ENCODE peak calls at places on chromosome 5, in four cellular contexts. E is cardiac muscle cell, F is MM.1S, M is lower lobe of right lung. T is an unnamed sample.

GRCh38 chr5:56323505-56323904 is 90.4 kb upstream of the ANKRD55 start:
- DNase-seq in F (peak; percentile 19), E (peak; percentile 23), M (no peak), T (peak; percentile 88)

GRCh38 chr5:1445313-1445894 is at the start of gene SLC6A3:
- DNase-seq in E (peak; percentile 81), M (no peak), F (no peak), T (no peak)

GRCh38 chr5:124461857-124462423 is 284.5 kb downstream of the ZNF608 start:
- DNase-seq in E (no peak), M (no peak), F (no peak), T (no peak)

GRCh38 chr5:31553863-31554262 is 21.8 kb downstream of the C5orf22 start:
- DNase-seq in F (no peak), M (no peak), E (no peak), T (no peak)

GRCh38 chr5:117803533-117803932 is 1184.8 kb downstream of the DTWD2 start:
- DNase-seq in M (no peak), F (no peak), E (no peak), T (no peak)

GRCh38 chr5:72036951-72037350 is 70.3 kb upstream of the MAP1B start:
- DNase-seq in F (no peak), E (peak; percentile 15), M (no peak), T (peak; percentile 75)

GRCh38 chr5:179716286-179716685 is 16.3 kb upstream of the MAML1 start:
- DNase-seq in E (no peak), M (no peak), F (no peak), T (no peak)

GRCh38 chr5:38837416-38837815 is 8.4 kb upstream of the OSMR start:
- DNase-seq in F (no peak), M (no peak), E (no peak), T (no peak)

GRCh38 chr5:9775339-9775738 is 145.2 kb upstream of the TAS2R1 start:
- DNase-seq in E (no peak), F (no peak), M (no peak), T (no peak)

GRCh38 chr5:132653716-132654115 is 4.3 kb upstream of the IL13 start:
- DNase-seq in E (no peak), F (no peak), M (no peak), T (no peak)

GRCh38 chr5:54900906-54901725 is 84.3 kb downstream of the ESM1 start:
- DNase-seq in M (no peak), F (no peak), E (no peak), T (no peak)

DNA sequence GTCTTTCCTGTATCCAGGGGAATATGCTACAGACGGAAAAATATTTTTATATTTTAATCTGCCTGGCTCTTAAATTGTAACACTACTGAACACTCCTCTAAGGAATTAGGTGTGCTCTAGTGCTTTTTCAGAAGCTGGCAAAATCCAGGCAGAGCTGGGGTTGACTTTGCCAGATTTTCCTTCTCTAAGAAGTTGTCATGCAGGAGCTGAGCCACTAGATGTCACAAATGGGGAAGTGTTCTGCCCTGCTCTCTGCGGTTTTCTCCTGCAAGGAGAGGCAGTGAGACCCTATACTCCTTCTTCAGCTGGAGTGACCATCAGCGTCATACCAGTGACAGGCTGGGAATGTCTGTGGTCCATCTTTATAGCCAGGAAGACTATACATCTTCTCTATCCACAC is 112.5 kb downstream of the HAPLN1 start:
- DNase-seq in E (peak; percentile 72), M (no peak), F (peak; percentile 33), T (peak; percentile 68)
- TF ChIP-seq CTCF in E (peak; percentile 67), M (peak; percentile 32), F (peak; percentile 49), T (peak; percentile 50)

GRCh38 chr5:37495210-37495609 is 116.1 kb downstream of the WDR70 start:
- DNase-seq in F (no peak), E (no peak), M (no peak), T (no peak)
- H3K27ac ChIP-seq in F (no peak overlapping the region), E (no peak overlapping the region), M (no peak overlapping the region), T (no peak overlapping the region)

GRCh38 chr5:126117044-126117443 is 306.2 kb upstream of the GRAMD2B start:
- DNase-seq in E (no peak), F (no peak), M (no peak), T (no peak)

GRCh38 chr5:126122942-126123341 is 300.3 kb upstream of the GRAMD2B start:
- DNase-seq in F (no peak), M (no peak), E (peak; percentile 22), T (no peak)

GRCh38 chr5:126124706-126125345 is 298.4 kb upstream of the GRAMD2B start:
- DNase-seq in E (no peak), F (no peak), M (no peak), T (peak; percentile 80)

GRCh38 chr5:126119894-126120442 is 303.2 kb upstream of the GRAMD2B start:
- DNase-seq in F (no peak), E (no peak), M (no peak), T (no peak)

DNA sequence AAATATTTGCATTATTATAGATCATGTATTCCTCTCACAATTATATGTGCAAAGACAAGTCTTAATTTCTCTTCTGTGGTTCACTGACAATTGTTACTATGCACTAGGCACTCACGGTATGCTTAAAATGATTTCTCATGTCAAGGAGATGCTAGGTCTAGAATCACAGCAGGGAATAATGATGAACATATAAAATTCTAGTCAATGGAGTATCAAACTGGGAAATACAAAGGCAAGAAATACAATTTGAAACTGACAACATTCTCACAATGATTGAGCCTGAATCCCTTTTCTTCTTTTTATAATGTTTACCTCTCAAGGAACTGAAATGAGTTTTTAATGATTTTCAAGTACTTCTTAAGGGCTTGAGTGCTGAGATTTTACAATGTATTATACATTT is 302.3 kb upstream of the GRAMD2B start:
- DNase-seq in F (no peak), E (no peak), M (no peak), T (no peak)
- TF ChIP-seq CTCF in F (no peak), E (no peak), M (no peak), T (no peak)

DNA sequence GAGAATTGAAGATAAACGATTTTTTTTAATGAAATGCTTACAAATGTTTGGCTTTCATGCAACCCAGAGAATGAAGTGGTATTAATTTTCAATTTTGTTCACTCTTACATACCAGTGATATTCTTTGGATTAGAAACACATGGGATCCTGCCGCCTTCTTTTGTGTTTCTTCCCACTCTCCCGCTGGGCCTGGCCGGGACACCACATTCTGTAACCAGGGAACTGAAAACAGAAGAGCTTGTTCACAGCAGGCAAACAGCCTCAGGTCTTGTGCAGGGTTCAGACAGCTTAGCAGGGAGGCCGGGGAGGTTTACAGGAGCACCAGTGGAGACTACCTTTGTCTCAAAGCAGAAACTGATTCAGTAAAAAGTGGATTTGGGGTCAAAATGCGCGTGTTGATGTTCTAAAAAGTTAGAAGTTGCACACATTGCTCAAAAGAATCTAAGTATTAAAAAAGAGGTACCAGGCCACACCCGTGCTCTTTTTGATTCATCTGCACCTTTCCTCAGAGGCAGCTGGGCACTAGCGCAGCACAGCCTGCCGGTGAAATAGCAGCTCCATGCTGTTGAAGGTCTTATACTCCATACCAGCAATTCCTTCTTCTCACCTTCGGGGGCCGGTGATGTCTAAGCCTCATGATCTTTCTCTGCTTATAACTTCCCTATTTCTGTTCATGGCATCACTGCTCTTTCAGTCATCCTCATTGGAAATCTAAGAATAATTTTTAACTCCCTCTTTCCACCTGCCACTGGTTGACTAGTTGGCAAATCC is 67.1 kb downstream of the GRAMD2B start:
- DNase-seq in M (no peak), F (no peak), E (no peak), T (no peak)
- H3K27ac ChIP-seq in M (no peak overlapping the region), F (no peak overlapping the region), E (peak overlapping the region; percentile 73), T (no peak overlapping the region)

DNA sequence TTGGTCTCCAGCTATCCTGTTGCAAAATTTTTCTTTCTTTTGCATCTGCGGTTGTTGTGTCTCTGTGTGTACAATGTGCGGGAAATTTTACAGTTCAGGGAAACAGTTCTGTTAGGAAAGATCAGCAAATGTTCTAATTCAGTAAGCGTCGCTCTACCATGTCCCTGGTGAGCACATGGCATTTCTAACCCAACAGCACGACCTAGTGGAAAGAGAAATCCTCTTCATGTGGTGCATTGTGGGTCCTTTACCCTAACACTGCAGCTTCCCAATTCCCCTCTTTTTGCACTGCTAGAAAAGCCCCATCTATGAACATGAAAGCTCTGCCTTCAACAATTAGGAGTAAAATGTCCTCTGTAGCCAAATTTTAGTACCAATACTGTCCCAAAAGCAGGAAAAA is 974.2 kb upstream of the CDH9 start:
- DNase-seq in E (no peak), M (no peak), F (peak; percentile 40), T (no peak)
- TF ChIP-seq CTCF in E (no peak), M (no peak), F (peak; percentile 61), T (no peak)

DNA sequence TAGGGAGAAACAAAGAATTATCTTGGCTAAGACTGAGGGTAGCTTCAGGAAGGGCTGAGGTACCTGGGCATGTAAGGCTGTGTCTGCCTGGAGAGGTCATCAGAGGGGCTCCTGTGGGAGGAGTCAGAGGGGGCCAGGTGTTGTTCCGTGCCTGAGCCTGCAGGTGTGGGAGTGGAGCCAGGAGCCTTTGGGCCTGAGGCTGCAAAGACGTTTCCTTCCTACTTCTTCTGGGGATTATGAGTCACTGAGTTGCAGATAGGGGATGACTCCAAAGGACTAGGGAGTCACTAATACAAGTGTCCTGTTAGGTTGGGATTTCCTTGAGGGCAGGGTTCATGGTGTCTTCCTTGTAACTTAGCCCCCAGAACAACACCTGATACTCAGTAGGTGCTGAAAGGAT is 391.1 kb downstream of the ARHGEF28 start:
- DNase-seq in F (no peak), E (no peak), M (no peak), T (peak; percentile 92)
- H3K27ac ChIP-seq in F (no peak overlapping the region), E (no peak overlapping the region), M (no peak overlapping the region), T (peak overlapping the region; percentile 83)

GRCh38 chr5:58891971-58892343 is 309.1 kb downstream of the RAB3C start:
- DNase-seq in E (no peak), M (no peak), F (no peak), T (no peak)
- TF ChIP-seq CTCF in E (no peak), M (no peak), F (no peak), T (peak; percentile 60)

GRCh38 chr5:146040559-146040958 is 64.8 kb downstream of the PLAC8L1 start:
- DNase-seq in E (peak; percentile 25), M (no peak), F (no peak), T (no peak)
- H3K27ac ChIP-seq in E (peak overlapping the region; percentile 22), M (no peak overlapping the region), F (no peak overlapping the region), T (peak overlapping the region; percentile 91)

GRCh38 chr5:139684881-139685749 is 37.0 kb downstream of the CXXC5 start:
- DNase-seq in F (no peak), M (no peak), E (no peak), T (no peak)
- TF ChIP-seq CTCF in F (no peak), M (no peak), E (no peak), T (no peak)